ENCODE peak calls at places on chromosomes 6 and 20, in four cellular contexts. C is cardiac muscle cell, N is spleen, H is fibroblast of villous mesenchyme. R is an unnamed sample.

GRCh38 chr20:12623870-12624269 is 384.9 kb upstream of the SPTLC3 start:
- DNase-seq in N (no peak), H (no peak), C (no peak), R (no peak)

GRCh38 chr6:70210462-70210861 is 92.4 kb downstream of the COL9A1 start:
- DNase-seq in H (peak; percentile 2), N (no peak), C (peak; percentile 14), R (peak; percentile 14)

GRCh38 chr6:28393912-28394662 is 5.5 kb downstream of the ZSCAN12 start:
- DNase-seq in H (peak; percentile 7), C (peak; percentile 10), N (no peak), R (no peak)

GRCh38 chr20:51208162-51208561 is 185.3 kb upstream of the KCNG1 start:
- DNase-seq in C (no peak), H (no peak), N (no peak), R (no peak)

GRCh38 chr20:36582322-36582721 is 8.9 kb downstream of the TGIF2 start:
- DNase-seq in N (no peak), H (no peak), C (no peak), R (no peak)

GRCh38 chr20:18973499-18974173 is 160.1 kb downstream of the SCP2D1 start:
- DNase-seq in C (no peak), N (no peak), H (no peak), R (no peak)

GRCh38 chr6:1552296-1552761 is 57.4 kb upstream of the FOXC1 start:
- DNase-seq in N (no peak), C (no peak), H (no peak), R (no peak)

GRCh38 chr20:2680046-2680445 is 12.5 kb upstream of the EBF4 start:
- DNase-seq in N (no peak), C (no peak), H (no peak), R (no peak)

GRCh38 chr20:48155231-48155630 is 369.9 kb upstream of the SULF2 start:
- DNase-seq in H (no peak), C (no peak), N (no peak), R (no peak)

GRCh38 chr20:63050406-63050805 is 43.6 kb upstream of the BHLHE23 start:
- DNase-seq in H (no peak), N (peak; percentile 30), C (no peak), R (no peak)

GRCh38 chr20:62382306-62383198 is 4.4 kb upstream of the RPS21 start:
- DNase-seq in C (peak; percentile 87), N (peak; percentile 92), H (peak; percentile 77), R (peak; percentile 86)

GRCh38 chr6:169862464-169863148 is 111.2 kb downstream of the ERMARD start:
- DNase-seq in H (no peak), C (no peak), N (peak; percentile 29), R (no peak)

GRCh38 chr6:158706369-158706982 is 56.6 kb downstream of the SYTL3 start:
- DNase-seq in N (peak; percentile 58), H (peak; percentile 84), C (peak; percentile 66), R (no peak)

GRCh38 chr6:20403766-20404640 is 2.3 kb downstream of the E2F3 start:
- DNase-seq in H (peak; percentile 64), C (peak; percentile 65), N (no peak), R (peak; percentile 42)

GRCh38 chr6:35581633-35582032 is 68.9 kb upstream of the TULP1 start:
- DNase-seq in H (peak; percentile 87), C (no peak), N (no peak), R (no peak)

GRCh38 chr6:11493979-11494378 is 43.6 kb upstream of the TMEM170B start:
- DNase-seq in H (no peak), N (no peak), C (no peak), R (no peak)

GRCh38 chr20:24698706-24699206 is 229.3 kb downstream of the SYNDIG1 start:
- DNase-seq in N (no peak), H (no peak), C (no peak), R (peak; percentile 9)

GRCh38 chr6:73476722-73477121 is 15.2 kb downstream of the MTO1 start:
- DNase-seq in C (no peak), H (no peak), N (no peak), R (no peak)

GRCh38 chr20:34355427-34355826 is 7.6 kb upstream of the ITCH start:
- DNase-seq in H (no peak), N (no peak), C (no peak), R (no peak)

GRCh38 chr20:54132612-54133433 is 41.0 kb downstream of the CYP24A1 start:
- DNase-seq in C (peak; percentile 42), H (peak; percentile 99), N (no peak), R (no peak)

GRCh38 chr6:165232277-165232654 is 77.1 kb downstream of the C6orf118 start:
- DNase-seq in N (no peak), C (no peak), H (no peak), R (no peak)

GRCh38 chr6:122722746-122723145 is 56.8 kb upstream of the FABP7 start:
- DNase-seq in C (no peak), H (peak; percentile 16), N (no peak), R (no peak)

GRCh38 chr6:155241966-155242365 is 21.8 kb upstream of the CLDN20 start:
- DNase-seq in N (no peak), C (no peak), H (no peak), R (no peak)

GRCh38 chr20:32582659-32583580 is 2.2 kb downstream of the NOL4L start:
- DNase-seq in C (peak; percentile 83), N (peak; percentile 81), H (peak; percentile 18), R (peak; percentile 52)

GRCh38 chr6:156242206-156242605 is 535.0 kb upstream of the ARID1B start:
- DNase-seq in H (no peak), N (no peak), C (no peak), R (no peak)

GRCh38 chr6:151716446-151717047 is 90.9 kb upstream of the ESR1 start:
- DNase-seq in N (no peak), H (no peak), C (peak; percentile 4), R (no peak)

GRCh38 chr20:24741673-24742072 is 207.4 kb upstream of the CST7 start:
- DNase-seq in C (no peak), H (no peak), N (no peak), R (no peak)

GRCh38 chr6:7087066-7087465 is 20.7 kb upstream of the RREB1 start:
- DNase-seq in C (no peak), H (peak; percentile 28), N (no peak), R (no peak)
- TF ChIP-seq CTCF in C (peak; percentile 30), H (peak; percentile 14), N (no peak), R (no peak)

DNA sequence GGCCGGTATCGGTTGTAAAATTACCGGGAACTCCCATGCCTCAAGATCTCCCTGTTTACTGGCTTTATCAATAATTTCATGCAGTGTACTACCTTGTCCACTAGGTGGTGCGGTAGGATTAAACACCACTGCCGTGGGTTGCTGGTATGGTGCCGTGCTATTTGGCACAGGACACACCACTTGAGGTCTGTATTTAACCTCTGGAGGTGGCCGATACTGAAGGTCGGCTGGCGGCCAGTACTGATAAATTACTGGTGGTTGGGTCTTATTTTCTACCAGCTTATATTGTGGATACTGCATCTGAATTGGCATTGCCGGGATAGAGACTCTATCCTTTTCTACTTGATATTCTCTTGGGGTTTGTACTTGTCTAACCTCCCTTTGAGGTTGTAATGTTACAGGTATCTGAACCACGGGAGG is 14.3 kb upstream of the PTCRA start:
- DNase-seq in H (peak; percentile 84), C (peak; percentile 92), N (peak; percentile 87), R (peak; percentile 58)
- TF ChIP-seq CTCF in H (peak; percentile 83), C (peak; percentile 77), N (peak; percentile 93), R (peak; percentile 92)

DNA sequence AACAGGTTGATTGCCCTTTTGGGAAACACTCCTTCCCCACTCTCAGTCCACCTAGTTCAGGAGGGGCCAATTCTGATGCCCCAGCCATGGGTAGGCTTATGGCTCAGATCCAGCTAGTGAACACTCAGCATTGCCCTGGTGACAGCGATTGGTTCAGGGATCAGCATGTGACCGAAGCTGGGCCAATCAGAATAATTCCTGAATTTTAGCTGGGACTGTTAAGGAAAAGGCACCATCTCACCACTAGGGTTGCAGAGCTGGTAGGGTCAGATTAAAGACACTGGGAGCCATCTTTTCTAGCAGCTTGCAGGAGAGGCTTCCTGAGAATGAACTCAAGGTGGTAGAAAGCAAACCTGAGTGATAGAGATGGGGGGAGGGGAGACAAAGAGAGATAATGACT is 44.4 kb downstream of the EYA2 start:
- DNase-seq in H (no peak), N (no peak), C (no peak), R (no peak)
- TF ChIP-seq CTCF in H (peak; percentile 11), N (no peak), C (no peak), R (no peak)

GRCh38 chr6:111565316-111566221 is 40.1 kb downstream of the TRAF3IP2 start:
- DNase-seq in H (no peak), N (no peak), C (no peak), R (peak; percentile 62)
- TF ChIP-seq CTCF in H (no peak), N (peak; percentile 26), C (no peak), R (peak; percentile 35)

GRCh38 chr20:58692579-58693225 is at the start of gene NPEPL1:
- DNase-seq in C (peak; percentile 83), H (peak; percentile 78), N (peak; percentile 95), R (peak; percentile 95)
- TF ChIP-seq CTCF in C (peak; percentile 2), H (peak; percentile 7), N (no peak), R (peak; percentile 63)